ENCODE peak calls at places on chromosomes 4 and X, in ten cellular contexts. J is transverse colon, F is uterus, Q is upper lobe of left lung, U is heart left ventricle, N is A549, W is body of pancreas, V is ovary, E is suprapubic skin, R is Peyer's patch. I is an unnamed sample.

GRCh38 chr4:35885081-35885480 is 359.2 kb downstream of the ARAP2 start:
- DNase-seq in J (no peak), F (no peak), Q (no peak), U (no peak), N (no peak), W (no peak), V (no peak), E (no peak), R (no peak), I (no peak)

GRCh38 chr4:125115476-125115875 is 199.3 kb upstream of the FAT4 start:
- DNase-seq in J (no peak), F (no peak), Q (no peak), U (no peak), N (no peak), W (no peak), V (no peak), E (no peak), R (no peak), I (no peak)

GRCh38 chr4:130361616-130362015 is 1265.7 kb downstream of the C4orf33 start:
- DNase-seq in J (no peak), F (no peak), Q (no peak), U (no peak), N (no peak), W (no peak), V (no peak), E (no peak), R (no peak), I (no peak)

GRCh38 chrX:37423864-37424569 is 74.9 kb downstream of the PRRG1 start:
- DNase-seq in J (no peak), F (no peak), Q (no peak), U (no peak), N (no peak), W (no peak), V (no peak), E (no peak), R (no peak), I (no peak)

GRCh38 chr4:26813698-26814097 is 46.9 kb upstream of the STIM2 start:
- DNase-seq in J (no peak), F (peak), Q (peak), U (no peak), N (no peak), W (peak), V (peak), E (no peak), R (no peak), I (no peak)

GRCh38 chr4:109406337-109406931 is 27.2 kb upstream of the SEC24B start:
- DNase-seq in J (no peak), F (no peak), Q (no peak), U (no peak), N (peak), W (peak), V (no peak), E (no peak), R (no peak), I (no peak)

GRCh38 chr4:3526456-3526855 is 5.8 kb downstream of the LRPAP1 start:
- DNase-seq in J (no peak), F (no peak), Q (peak), U (no peak), N (no peak), W (no peak), V (peak), E (no peak), R (no peak), I (no peak)

GRCh38 chr4:175090116-175090515 is 172.0 kb downstream of the ADAM29 start:
- DNase-seq in J (no peak), F (no peak), Q (no peak), U (no peak), N (no peak), W (no peak), V (no peak), E (no peak), R (no peak), I (no peak)

GRCh38 chrX:39409246-39409917 is 608.1 kb downstream of the MID1IP1 start:
- DNase-seq in J (no peak), F (no peak), Q (no peak), U (no peak), N (no peak), W (no peak), V (no peak), E (no peak), R (no peak), I (no peak)

GRCh38 chrX:136497556-136498048 is at the start of gene HTATSF1:
- DNase-seq in J (no peak), F (no peak), Q (no peak), U (no peak), N (peak), W (no peak), V (no peak), E (no peak), R (no peak), I (peak)

GRCh38 chrX:3712080-3712869 is 1.2 kb downstream of the PRKX start:
- DNase-seq in J (peak), F (no peak), Q (peak), U (no peak), N (no peak), W (peak), V (peak), E (no peak), R (peak), I (no peak)

GRCh38 chr4:15303052-15303641 is 124.7 kb upstream of the C1QTNF7 start:
- DNase-seq in J (no peak), F (peak), Q (no peak), U (no peak), N (peak), W (no peak), V (peak), E (no peak), R (no peak), I (no peak)

GRCh38 chr4:77586953-77587383 is 18.7 kb upstream of the CXCL13 start:
- DNase-seq in J (peak), F (no peak), Q (no peak), U (no peak), N (no peak), W (no peak), V (no peak), E (no peak), R (no peak), I (no peak)

GRCh38 chr4:39383690-39384089 is 17.5 kb upstream of the RFC1 start:
- DNase-seq in J (no peak), F (no peak), Q (no peak), U (no peak), N (no peak), W (peak), V (no peak), E (no peak), R (no peak), I (no peak)

GRCh38 chr4:111283066-111283677 is 660.3 kb upstream of the PITX2 start:
- DNase-seq in J (peak), F (no peak), Q (peak), U (peak), N (peak), W (peak), V (no peak), E (peak), R (peak), I (peak)

GRCh38 chr4:78361621-78362120 is 189.9 kb upstream of the ANXA3 start:
- DNase-seq in J (no peak), F (no peak), Q (no peak), U (no peak), N (no peak), W (no peak), V (no peak), E (no peak), R (no peak), I (no peak)

GRCh38 chr4:102343964-102344519 is 1.2 kb downstream of the SLC39A8 start:
- DNase-seq in J (no peak), F (peak), Q (no peak), U (no peak), N (no peak), W (peak), V (no peak), E (no peak), R (no peak), I (no peak)

GRCh38 chr4:10045481-10045880 is 24.2 kb upstream of the SLC2A9 start:
- DNase-seq in J (no peak), F (no peak), Q (no peak), U (no peak), N (peak), W (no peak), V (no peak), E (no peak), R (no peak), I (no peak)

GRCh38 chr4:1192091-1192492 is 19.7 kb upstream of the SPON2 start:
- DNase-seq in J (peak), F (peak), Q (peak), U (peak), N (peak), W (peak), V (peak), E (peak), R (peak), I (peak)

GRCh38 chr4:26736621-26737020 is 124.0 kb upstream of the STIM2 start:
- DNase-seq in J (no peak), F (no peak), Q (no peak), U (no peak), N (no peak), W (no peak), V (no peak), E (no peak), R (no peak), I (no peak)

GRCh38 chrX:119181491-119181890 is 53.9 kb upstream of the KIAA1210 start:
- DNase-seq in J (peak), F (no peak), Q (no peak), U (no peak), N (peak), W (peak), V (no peak), E (no peak), R (no peak), I (no peak)

GRCh38 chrX:74179071-74179470 is 124.9 kb upstream of the ZCCHC13 start:
- DNase-seq in J (no peak), F (no peak), Q (no peak), U (no peak), N (no peak), W (no peak), V (no peak), E (no peak), R (no peak), I (no peak)

GRCh38 chrX:147917700-147918694 is 6.3 kb downstream of the FMR1 start:
- DNase-seq in J (no peak), F (no peak), Q (no peak), U (no peak), N (no peak), W (no peak), V (no peak), E (no peak), R (no peak), I (no peak)

GRCh38 chrX:80578518-80579105 is 158.4 kb downstream of the TENT5D start:
- DNase-seq in J (no peak), F (no peak), Q (no peak), U (no peak), N (no peak), W (no peak), V (no peak), E (no peak), R (no peak), I (no peak)

GRCh38 chrX:140190441-140191108 is 225.3 kb upstream of the CXorf66 start:
- DNase-seq in J (peak), F (no peak), Q (no peak), U (no peak), N (no peak), W (peak), V (no peak), E (no peak), R (no peak), I (peak)

GRCh38 chr4:138034871-138035270 is 207.3 kb downstream of the SLC7A11 start:
- DNase-seq in J (no peak), F (no peak), Q (no peak), U (no peak), N (no peak), W (no peak), V (no peak), E (no peak), R (no peak), I (no peak)

GRCh38 chrX:5791721-5792120 is 436.9 kb downstream of the NLGN4X start:
- DNase-seq in J (no peak), F (no peak), Q (no peak), U (no peak), N (no peak), W (no peak), V (no peak), E (no peak), R (no peak), I (no peak)

GRCh38 chr4:158172196-158172557 is 648 bp downstream of the GASK1B start:
- DNase-seq in J (no peak), F (no peak), Q (no peak), U (no peak), N (no peak), W (no peak), V (no peak), E (no peak), R (no peak), I (no peak)

GRCh38 chr4:44447563-44448504 is 775 bp downstream of the KCTD8 start:
- DNase-seq in J (no peak), F (peak), Q (peak), U (peak), N (no peak), W (peak), V (peak), E (no peak), R (no peak), I (peak)

GRCh38 chr4:10403633-10404445 is 53.4 kb downstream of the ZNF518B start:
- DNase-seq in J (peak), F (no peak), Q (no peak), U (no peak), N (peak), W (no peak), V (no peak), E (no peak), R (no peak), I (no peak)

GRCh38 chrX:39012561-39013209 is 211.4 kb downstream of the MID1IP1 start:
- DNase-seq in J (no peak), F (no peak), Q (no peak), U (no peak), N (no peak), W (no peak), V (no peak), E (no peak), R (no peak), I (no peak)

GRCh38 chr4:6939761-6940743 is 30.4 kb downstream of the TBC1D14 start:
- DNase-seq in J (no peak), F (no peak), Q (no peak), U (no peak), N (no peak), W (no peak), V (no peak), E (no peak), R (no peak), I (no peak)
- H3K27ac ChIP-seq in J (peak), F (no peak), Q (peak), U (no peak), N (peak), W (no peak), V (no peak), E (peak), R (peak), I (peak)

GRCh38 chrX:47223476-47224250 is 5.2 kb downstream of the CDK16 start:
- DNase-seq in J (no peak), F (no peak), Q (no peak), U (no peak), N (no peak), W (peak), V (peak), E (no peak), R (no peak), I (no peak)
- TF ChIP-seq POLR2A in J (no peak), F (no peak), Q (no peak), U (no peak), N (no peak), W (no peak), V (no peak), E (no peak), R (no peak), I (no peak)

GRCh38 chrX:16578218-16578617 is 71.7 kb upstream of the S100G start:
- DNase-seq in J (no peak), F (no peak), Q (no peak), U (no peak), N (no peak), W (no peak), V (no peak), E (no peak), R (no peak), I (no peak)
- H3K27ac ChIP-seq in J (no peak), F (no peak), Q (no peak), U (no peak), N (no peak), W (no peak), V (no peak), E (no peak), R (no peak), I (no peak)

DNA sequence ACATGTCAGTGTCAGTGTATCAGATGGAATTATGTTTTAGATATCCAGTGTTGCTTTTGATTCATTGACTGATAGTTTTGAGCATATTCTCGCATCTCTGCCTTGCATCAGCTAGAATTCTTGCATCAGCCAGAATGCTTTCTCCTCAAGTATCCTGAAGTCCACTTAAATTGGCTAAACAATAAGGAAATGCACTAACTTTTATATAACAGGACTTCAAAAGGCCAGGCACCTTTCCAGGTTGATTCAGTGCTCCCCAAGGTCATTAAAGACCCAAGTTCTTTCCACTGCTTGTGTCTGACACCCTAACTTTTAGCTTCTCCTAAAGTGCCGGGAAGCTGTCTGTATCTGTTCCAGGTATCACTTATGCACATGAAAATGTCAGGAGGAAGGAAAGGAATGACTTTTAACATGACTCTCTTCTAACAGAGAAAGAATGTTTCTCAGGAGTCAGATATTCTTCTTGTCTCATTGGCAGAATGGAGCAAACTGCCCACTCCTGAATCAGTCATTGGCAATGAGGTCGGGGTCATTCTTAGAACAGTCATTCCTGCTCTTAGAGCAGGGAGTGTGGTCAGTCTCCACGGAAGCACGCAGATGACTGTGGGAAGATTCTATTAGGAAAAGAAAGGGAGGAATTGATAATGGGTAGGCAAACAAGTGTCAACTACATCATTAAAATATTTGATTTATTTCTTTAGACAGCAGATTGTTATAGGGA is 92.9 kb upstream of the TLL1 start:
- DNase-seq in J (no peak), F (no peak), Q (peak), U (no peak), N (no peak), W (peak), V (no peak), E (no peak), R (no peak), I (no peak)
- TF ChIP-seq POLR2A in J (no peak), F (no peak), Q (no peak), U (no peak), N (no peak), W (no peak), V (no peak), E (no peak), R (no peak), I (no peak)

GRCh38 chr4:146960634-146961033 is 15.0 kb upstream of the TTC29 start:
- DNase-seq in J (no peak), F (no peak), Q (no peak), U (no peak), N (no peak), W (no peak), V (no peak), E (no peak), R (no peak), I (no peak)
- H3K27ac ChIP-seq in J (no peak), F (no peak), Q (no peak), U (no peak), N (no peak), W (no peak), V (no peak), E (no peak), R (no peak), I (no peak)

GRCh38 chrX:152830312-152831305 is at the start of the genes CETN2 and NSDHL:
- DNase-seq in J (peak), F (peak), Q (peak), U (peak), N (peak), W (peak), V (peak), E (peak), R (peak), I (peak)
- TF ChIP-seq POLR2A in J (peak), F (no peak), Q (peak), U (peak), N (peak), W (peak), V (no peak), E (peak), R (peak), I (no peak)